ENCODE peak calls at places on chromosomes 12 and 14, in four cellular contexts. L, J, C and G are unnamed samples. For H3K79me2, the result is how much of the 10 kb centered on the place peaks cover.

GRCh38 chr14:74500417-74501134 is 7.0 kb downstream of the ISCA2 start:
- DNase-seq in C (peak), J (no peak), L (no peak), G (peak)

GRCh38 chr12:54417712-54418440 is 1.2 kb downstream of the ITGA5 start:
- DNase-seq in L (no peak), C (no peak), J (no peak), G (no peak)

GRCh38 chr12:122527478-122527944 is 462 bp downstream of the KNTC1 start:
- DNase-seq in C (peak), L (no peak), J (no peak), G (peak)

GRCh38 chr14:93520053-93520607 is 89.4 kb downstream of the UNC79 start:
- DNase-seq in J (no peak), L (no peak), C (no peak), G (peak)

GRCh38 chr12:80485222-80485987 is 41.4 kb downstream of the PTPRQ start:
- DNase-seq in C (no peak), L (no peak), J (peak), G (no peak)

GRCh38 chr12:2429032-2429431 is 365.7 kb upstream of the FKBP4 start:
- DNase-seq in J (no peak), C (no peak), L (no peak), G (no peak)

GRCh38 chr14:99649643-99650042 is 4.7 kb downstream of the HHIPL1 start:
- DNase-seq in L (no peak), C (no peak), J (no peak), G (no peak)

GRCh38 chr14:75123991-75124390 is 2.9 kb downstream of the NEK9 start:
- DNase-seq in J (peak), C (no peak), L (no peak), G (peak)

GRCh38 chr12:3311027-3311402 is 180.0 kb upstream of the PRMT8 start:
- DNase-seq in C (no peak), J (peak), L (no peak), G (no peak)

GRCh38 chr14:100215330-100215885 is 23.5 kb upstream of the YY1 start:
- DNase-seq in L (no peak), J (no peak), C (no peak), G (no peak)

GRCh38 chr14:23195552-23196101 is 12.2 kb upstream of the SLC7A8 start:
- DNase-seq in C (no peak), J (no peak), L (no peak), G (no peak)

GRCh38 chr14:76500480-76500879 is 124.5 kb downstream of the ESRRB start:
- DNase-seq in J (no peak), L (no peak), C (no peak), G (no peak)

GRCh38 chr12:109309441-109310246 is 560 bp upstream of the FOXN4 start:
- DNase-seq in L (no peak), C (no peak), J (no peak), G (peak)

GRCh38 chr14:93073833-93074769 is 41.6 kb downstream of the ITPK1 start:
- DNase-seq in L (no peak), J (no peak), C (no peak), G (no peak)

GRCh38 chr14:100192250-100192671 is 32.8 kb upstream of the DEGS2 start:
- DNase-seq in J (no peak), L (no peak), C (no peak), G (no peak)

GRCh38 chr14:71532349-71532748 is 399.9 kb upstream of the RGS6 start:
- DNase-seq in C (no peak), L (no peak), J (no peak), G (no peak)

GRCh38 chr12:92139634-92140555 is 5.8 kb downstream of the BTG1 start:
- DNase-seq in C (no peak), L (no peak), J (no peak), G (no peak)

GRCh38 chr12:9112076-9112853 is 3.5 kb downstream of the A2M start:
- DNase-seq in C (no peak), J (no peak), L (no peak), G (no peak)

GRCh38 chr12:45205165-45205825 is 10.6 kb upstream of the ANO6 start:
- DNase-seq in L (no peak), C (no peak), J (no peak), G (no peak)

GRCh38 chr14:53946404-53947400 is 9.9 kb downstream of the BMP4 start:
- DNase-seq in L (no peak), J (no peak), C (peak), G (peak)

GRCh38 chr12:10716704-10717315 is 6.3 kb downstream of the YBX3 start:
- DNase-seq in J (peak), C (peak), L (no peak), G (peak)

GRCh38 chr14:25518347-25518746 is 468.4 kb upstream of the STXBP6 start:
- DNase-seq in J (no peak), L (no peak), C (no peak), G (peak)

GRCh38 chr12:57148469-57149308 is 1.3 kb upstream of the LRP1-AS start:
- DNase-seq in C (no peak), L (no peak), J (no peak), G (no peak)

GRCh38 chr12:73106896-73107295 is 834.7 kb downstream of the TRHDE start:
- DNase-seq in C (no peak), J (no peak), L (no peak), G (no peak)

GRCh38 chr12:31322651-31323248 is 3.2 kb downstream of the SINHCAF start:
- DNase-seq in J (peak), C (no peak), L (no peak), G (peak)

GRCh38 chr12:1796515-1797010 is 23.8 kb upstream of the LRTM2 start:
- DNase-seq in C (peak), J (no peak), L (no peak), G (peak)

GRCh38 chr12:115963030-115963480 is 314.4 kb downstream of the MED13L start:
- DNase-seq in L (no peak), J (peak), C (no peak), G (no peak)

GRCh38 chr12:88113871-88114270 is 28.0 kb downstream of the CEP290 start:
- DNase-seq in L (no peak), J (no peak), C (no peak), G (no peak)

GRCh38 chr14:56608682-56609081 is 29.1 kb downstream of the TMEM260 start:
- DNase-seq in C (no peak), J (no peak), L (no peak), G (peak)

GRCh38 chr12:32875990-32876389 is 20.6 kb downstream of the PKP2 start:
- DNase-seq in J (no peak), L (no peak), C (no peak), G (no peak)

GRCh38 chr14:61322799-61323290 is 1.5 kb downstream of the PRKCH start:
- DNase-seq in L (no peak), J (peak), C (no peak), G (no peak)

GRCh38 chr14:81323621-81324400 is 76.3 kb downstream of the STON2 start:
- DNase-seq in L (peak), C (peak), J (peak), G (peak)

GRCh38 chr14:93049867-93050331 is 65.8 kb downstream of the ITPK1 start:
- DNase-seq in C (no peak), L (no peak), J (no peak), G (no peak)

GRCh38 chr12:14849664-14850063 is 6.3 kb upstream of the ART4 start:
- DNase-seq in C (no peak), J (no peak), L (no peak), G (no peak)

GRCh38 chr14:81946808-81947798 is 413.4 kb upstream of the SEL1L start:
- DNase-seq in L (no peak), J (no peak), C (no peak), G (peak)

GRCh38 chr12:401235-402126 is at the start of gene CCDC77:
- DNase-seq in L (peak), J (peak), C (peak), G (peak)

GRCh38 chr14:61493239-61493638 is 171.9 kb downstream of the PRKCH start:
- DNase-seq in J (peak), L (no peak), C (no peak), G (peak)

GRCh38 chr12:123453165-123453564 is 4.8 kb upstream of the SNRNP35 start:
- DNase-seq in L (no peak), C (no peak), J (no peak), G (no peak)

GRCh38 chr12:116331876-116332275 is 54.4 kb upstream of the MED13L start:
- DNase-seq in C (no peak), J (peak), L (no peak), G (no peak)

GRCh38 chr14:59200214-59200613 is 11.7 kb downstream of the DAAM1 start:
- DNase-seq in C (no peak), L (no peak), J (no peak), G (no peak)

GRCh38 chr14:59195898-59196297 is 7.4 kb downstream of the DAAM1 start:
- DNase-seq in C (no peak), L (no peak), J (no peak), G (no peak)

GRCh38 chr14:59199205-59199604 is 10.7 kb downstream of the DAAM1 start:
- DNase-seq in C (no peak), L (no peak), J (no peak), G (no peak)

GRCh38 chr14:59199614-59200013 is 11.1 kb downstream of the DAAM1 start:
- DNase-seq in L (no peak), C (no peak), J (no peak), G (no peak)

DNA sequence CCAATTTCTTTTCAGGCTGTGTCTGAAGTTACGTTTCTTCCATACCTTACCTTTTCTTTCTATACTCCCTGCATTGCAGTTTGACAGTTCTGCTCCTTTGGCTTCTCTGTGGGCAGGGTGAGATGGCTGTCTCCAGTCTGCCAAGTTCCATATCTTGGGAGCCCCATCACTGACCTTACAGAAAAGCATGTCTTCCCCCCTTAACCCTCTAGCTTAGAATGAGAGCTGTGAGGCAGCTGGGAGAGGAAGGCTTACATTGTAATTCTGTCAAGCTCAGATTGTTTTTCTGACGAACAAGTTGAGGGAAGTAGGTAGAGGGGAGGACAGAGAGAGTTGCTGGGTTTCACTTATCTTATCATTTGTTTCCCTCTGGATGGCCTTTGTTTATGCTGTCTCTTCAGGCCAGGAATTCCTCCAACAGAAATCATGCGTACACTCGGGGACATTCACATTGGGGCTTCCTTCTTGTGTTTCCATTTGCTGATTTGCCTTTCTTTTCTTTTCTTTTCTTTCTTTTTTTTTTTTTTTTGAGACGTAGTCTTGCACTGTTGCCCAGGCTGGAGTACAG is 9.3 kb downstream of the DAAM1 start:
- DNase-seq in L (no peak), J (no peak), C (no peak), G (peak)
- H3K79me2 ChIP-seq in L (under half), J (under half), C (under half), G (under half)

GRCh38 chr14:89542768-89543419 is 125.9 kb upstream of the FOXN3 start:
- DNase-seq in C (no peak), L (no peak), J (no peak), G (no peak)
- H2AK5ac ChIP-seq in C (no peak), L (no peak), J (no peak), G (no peak)

DNA sequence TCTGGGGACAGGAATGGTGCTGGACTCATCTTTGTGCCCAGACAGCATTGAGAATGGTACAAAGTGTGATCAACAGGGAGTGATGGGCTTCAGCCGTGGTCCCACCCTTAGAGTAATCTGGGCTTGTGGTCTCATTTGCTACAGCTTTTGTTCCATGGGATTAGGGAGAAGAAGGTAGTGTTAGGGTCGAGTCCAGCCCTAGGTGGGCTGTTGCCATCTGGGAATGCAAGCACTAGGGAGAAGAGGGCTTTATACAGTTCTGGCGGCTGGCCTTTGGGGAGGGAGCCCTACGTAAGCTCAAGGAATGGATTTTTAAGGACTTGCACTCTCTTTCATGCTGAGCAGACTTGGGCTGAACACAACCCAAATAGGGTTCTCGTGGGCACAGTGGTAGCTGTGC is 4.9 kb downstream of the PLEKHG3 start:
- DNase-seq in J (no peak), C (no peak), L (no peak), G (no peak)
- H3K79me2 ChIP-seq in J (under half), C (under half), L (half or more), G (under half)

GRCh38 chr14:96080571-96080970 is 41.4 kb downstream of the C14orf132 start:
- DNase-seq in L (no peak), J (no peak), C (no peak), G (no peak)

GRCh38 chr14:96079066-96079465 is 39.9 kb downstream of the C14orf132 start:
- DNase-seq in C (no peak), J (peak), L (no peak), G (peak)

GRCh38 chr14:96081224-96081623 is 42.1 kb downstream of the C14orf132 start:
- DNase-seq in J (peak), C (no peak), L (no peak), G (no peak)

GRCh38 chr14:96078687-96079016 is 39.5 kb downstream of the C14orf132 start:
- DNase-seq in C (no peak), L (no peak), J (no peak), G (no peak)

DNA sequence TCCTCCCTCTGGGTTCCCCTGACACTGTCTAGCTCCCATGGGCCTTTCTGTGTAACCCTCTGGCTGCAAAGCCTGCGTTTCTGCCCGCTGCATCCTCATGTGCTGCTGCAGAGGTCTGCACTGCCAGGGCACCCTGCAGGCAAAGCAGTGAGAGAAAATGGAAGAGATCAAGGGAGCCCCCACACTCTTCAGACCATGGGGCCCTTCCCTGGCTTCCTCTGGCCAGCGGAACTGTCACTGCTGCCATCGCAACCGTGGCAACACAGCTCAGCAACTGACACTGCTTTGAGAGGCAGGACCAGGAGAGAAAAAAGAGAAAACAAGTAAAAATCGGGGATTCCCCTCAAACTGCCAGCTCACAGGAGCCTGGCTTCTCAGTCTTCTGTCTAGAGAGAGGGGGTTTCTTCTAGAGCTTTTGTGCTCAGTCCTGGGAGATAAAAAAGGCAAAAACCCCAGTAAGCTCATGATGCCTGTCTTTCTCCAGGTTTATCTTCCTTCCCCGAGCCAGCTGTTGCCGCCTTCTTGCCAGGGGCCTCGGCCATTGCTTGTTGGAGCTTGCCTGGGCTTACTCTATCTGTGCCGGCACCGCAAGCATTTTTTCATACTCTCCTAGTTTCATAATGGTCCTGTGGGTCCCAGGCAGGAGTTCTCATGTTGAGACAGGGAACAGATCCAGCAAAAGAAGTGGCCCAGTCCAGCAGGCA is 39.0 kb downstream of the C14orf132 start:
- DNase-seq in J (no peak), C (no peak), L (no peak), G (no peak)
- H2AK5ac ChIP-seq in J (no peak), C (no peak), L (no peak), G (no peak)

DNA sequence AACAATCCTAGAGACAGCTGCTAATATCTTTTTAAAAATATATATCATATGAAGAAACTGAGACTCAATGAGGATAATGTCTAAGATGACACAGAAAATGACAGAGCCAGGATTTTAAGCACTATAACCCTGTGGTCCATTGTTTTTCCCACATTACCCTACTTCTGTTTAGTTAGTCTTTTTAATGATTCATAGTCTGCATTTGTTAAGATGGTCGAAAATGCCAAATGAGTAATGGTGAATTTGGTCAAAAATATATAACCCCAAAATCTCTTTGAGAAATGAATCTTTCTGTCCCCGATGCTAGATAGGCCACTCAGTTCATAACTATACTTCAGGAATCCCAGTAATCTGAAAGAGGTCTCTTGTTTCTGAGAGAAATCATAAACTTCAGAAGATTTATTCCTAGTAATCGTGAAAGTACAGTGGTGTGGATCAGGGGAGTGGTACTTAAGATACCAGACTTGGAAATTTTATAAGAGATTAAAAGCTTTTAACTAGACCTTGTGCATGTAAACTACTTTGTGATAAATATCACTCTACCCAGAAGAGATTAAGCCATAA is 10.8 kb downstream of the RTRAF start:
- DNase-seq in L (no peak), C (no peak), J (no peak), G (no peak)
- H3K79me2 ChIP-seq in L (under half), C (under half), J (under half), G (under half)

DNA sequence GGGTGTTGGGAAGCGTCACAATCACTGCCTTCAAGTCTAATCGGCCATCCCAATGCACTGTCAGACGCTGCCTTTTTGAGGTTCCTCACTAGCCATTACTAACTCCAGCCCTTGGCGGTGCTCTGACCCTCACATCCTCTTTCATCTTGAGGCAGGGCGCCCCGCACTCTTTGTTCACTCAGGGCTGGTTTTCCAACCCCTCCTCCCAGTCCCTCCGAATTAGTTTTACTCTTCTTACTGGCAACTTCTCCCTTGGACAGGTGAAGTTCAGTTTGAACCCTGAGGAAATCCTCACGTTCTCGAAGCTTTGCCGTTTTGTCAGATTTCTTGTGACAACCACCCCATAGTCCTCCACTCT is 601 bp downstream of the ZC3H10 start:
- DNase-seq in C (no peak), J (no peak), L (no peak), G (no peak)
- H2AK5ac ChIP-seq in C (no peak), J (peak), L (no peak), G (peak)